ENCODE peak calls at places on chromosomes 13 and 19, in four cellular contexts. One of them, this sample, is unnamed.
A peak's percentile ranks its signal among the peaks of the same experiment; 100 is the strongest.

GRCh38 chr13:26221399-26221720 is 754 bp downstream of the RNF6 start:
- DNase-seq in H1: no peak
- DNase-seq in IMR-90: no peak
- DNase-seq in neuronal stem cell: no peak
- DNase-seq in this sample: no peak

GRCh38 chr13:109738298-109738746 is 48.1 kb downstream of the IRS2 start:
- DNase-seq in H1: no peak
- DNase-seq in IMR-90: no peak
- DNase-seq in neuronal stem cell: no peak
- DNase-seq in this sample: no peak

GRCh38 chr13:44489751-44490150 is 86.4 kb downstream of the TSC22D1 start:
- DNase-seq in H1: no peak
- DNase-seq in neuronal stem cell: no peak
- DNase-seq in IMR-90: no peak
- DNase-seq in this sample: no peak

GRCh38 chr19:10305139-10305806 is 4.3 kb downstream of the ZGLP1 start:
- DNase-seq in neuronal stem cell: no peak
- DNase-seq in IMR-90: peak; percentile 73
- DNase-seq in H1: no peak
- DNase-seq in this sample: no peak

GRCh38 chr19:33379151-33379829 is 5.8 kb downstream of the CEBPG start:
- DNase-seq in IMR-90: no peak
- DNase-seq in H1: no peak
- DNase-seq in neuronal stem cell: no peak
- DNase-seq in this sample: no peak

GRCh38 chr19:6491802-6492592 is 10.1 kb downstream of the TUBB4A start:
- DNase-seq in IMR-90: no peak
- DNase-seq in H1: no peak
- DNase-seq in neuronal stem cell: no peak
- DNase-seq in this sample: no peak

GRCh38 chr19:13398780-13399726 is 107.2 kb downstream of the CACNA1A start:
- DNase-seq in IMR-90: peak; percentile 93
- DNase-seq in neuronal stem cell: no peak
- DNase-seq in H1: no peak
- DNase-seq in this sample: no peak

GRCh38 chr13:33349996-33350826 is 64.7 kb upstream of the STARD13 start:
- DNase-seq in H1: no peak
- DNase-seq in neuronal stem cell: peak; percentile 8
- DNase-seq in IMR-90: peak; percentile 39
- DNase-seq in this sample: peak; percentile 32

GRCh38 chr19:50858896-50859295 is 4.2 kb downstream of the KLK3 start:
- DNase-seq in neuronal stem cell: no peak
- DNase-seq in H1: no peak
- DNase-seq in IMR-90: no peak
- DNase-seq in this sample: peak; percentile 82

GRCh38 chr13:95505265-95505664 is 47.3 kb upstream of the CLDN10 start:
- DNase-seq in H1: no peak
- DNase-seq in neuronal stem cell: no peak
- DNase-seq in IMR-90: no peak
- DNase-seq in this sample: peak; percentile 46

GRCh38 chr19:10353793-10354391 is 14.5 kb upstream of the ICAM3 start:
- DNase-seq in IMR-90: peak; percentile 17
- DNase-seq in H1: peak; percentile 91
- DNase-seq in neuronal stem cell: peak; percentile 92
- DNase-seq in this sample: peak; percentile 99

GRCh38 chr13:94494021-94494420 is 14.5 kb upstream of the DCT start:
- DNase-seq in neuronal stem cell: no peak
- DNase-seq in IMR-90: no peak
- DNase-seq in H1: no peak
- DNase-seq in this sample: no peak

GRCh38 chr13:50419896-50420295 is 404.7 kb downstream of the KCNRG start:
- DNase-seq in H1: no peak
- DNase-seq in neuronal stem cell: no peak
- DNase-seq in IMR-90: no peak
- DNase-seq in this sample: no peak

GRCh38 chr19:996051-996838 is 4.0 kb upstream of the GRIN3B start:
- DNase-seq in IMR-90: peak; percentile 53
- DNase-seq in neuronal stem cell: no peak
- DNase-seq in H1: no peak
- DNase-seq in this sample: no peak

GRCh38 chr19:33719366-33720154 is 77.1 kb upstream of the KCTD15 start:
- DNase-seq in IMR-90: no peak
- DNase-seq in H1: no peak
- DNase-seq in neuronal stem cell: no peak
- DNase-seq in this sample: no peak

GRCh38 chr13:74047925-74048324 is 86.3 kb downstream of the KLF12 start:
- DNase-seq in neuronal stem cell: no peak
- DNase-seq in H1: no peak
- DNase-seq in IMR-90: no peak
- DNase-seq in this sample: no peak

GRCh38 chr19:1019980-1020867 is 699 bp downstream of the TMEM259 start:
- DNase-seq in neuronal stem cell: no peak
- DNase-seq in H1: no peak
- DNase-seq in IMR-90: no peak
- DNase-seq in this sample: no peak

GRCh38 chr19:32875428-32875827 is 5.9 kb upstream of the SLC7A9 start:
- DNase-seq in IMR-90: no peak
- DNase-seq in neuronal stem cell: no peak
- DNase-seq in H1: no peak
- DNase-seq in this sample: no peak

GRCh38 chr19:1851581-1852293 is 3.5 kb upstream of the REXO1 start:
- DNase-seq in H1: no peak
- DNase-seq in neuronal stem cell: no peak
- DNase-seq in IMR-90: no peak
- DNase-seq in this sample: no peak

GRCh38 chr19:42323852-42324654 is 1.4 kb upstream of the MEGF8 start:
- DNase-seq in H1: no peak
- DNase-seq in neuronal stem cell: no peak
- DNase-seq in IMR-90: no peak
- DNase-seq in this sample: no peak

GRCh38 chr19:33465834-33466233 is 55.8 kb downstream of the PEPD start:
- DNase-seq in IMR-90: no peak
- DNase-seq in H1: no peak
- DNase-seq in neuronal stem cell: no peak
- DNase-seq in this sample: no peak

GRCh38 chr13:24127116-24127631 is 33.3 kb upstream of the SPATA13 start:
- DNase-seq in H1: no peak
- DNase-seq in IMR-90: peak; percentile 43
- DNase-seq in neuronal stem cell: no peak
- DNase-seq in this sample: no peak

GRCh38 chr13:99610702-99611289 is 109.5 kb downstream of the TM9SF2 start:
- DNase-seq in IMR-90: no peak
- DNase-seq in H1: no peak
- DNase-seq in neuronal stem cell: no peak
- DNase-seq in this sample: peak; percentile 31

DNA sequence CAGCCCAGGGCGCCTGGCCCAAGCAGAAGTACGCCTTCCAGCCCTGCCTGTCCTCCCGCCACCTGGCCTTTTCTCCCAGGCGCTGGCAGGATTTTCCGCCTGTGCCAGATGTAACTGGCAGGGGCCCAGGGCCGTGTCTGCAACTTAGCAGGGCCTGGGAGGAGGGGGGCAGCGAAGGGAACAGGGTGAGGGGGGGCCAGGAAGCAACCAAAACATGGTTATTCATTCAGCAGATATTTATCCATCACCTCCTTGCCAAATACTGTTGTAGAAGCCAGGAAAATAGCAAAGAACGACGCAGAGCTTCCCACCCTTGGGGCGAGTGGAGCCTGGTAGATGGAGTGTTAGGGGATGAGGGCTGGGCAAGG is 5.6 kb downstream of the TLE6 start:
- DNase-seq in H1: no peak
- DNase-seq in neuronal stem cell: no peak
- DNase-seq in IMR-90: peak; percentile 68
- DNase-seq in this sample: no peak
- H2BK15ac ChIP-seq in H1: peak overlapping the region; percentile 19
- H2BK15ac ChIP-seq in neuronal stem cell: peak overlapping the region; percentile 54
- H2BK15ac ChIP-seq in IMR-90: no peak overlapping the region
- H2BK15ac ChIP-seq in this sample: no peak overlapping the region

GRCh38 chr13:28001049-28001448 is 12.6 kb upstream of the URAD start:
- DNase-seq in neuronal stem cell: no peak
- DNase-seq in IMR-90: no peak
- DNase-seq in H1: no peak
- DNase-seq in this sample: no peak

GRCh38 chr13:28002886-28003698 is 14.6 kb upstream of the URAD start:
- DNase-seq in neuronal stem cell: no peak
- DNase-seq in IMR-90: peak; percentile 21
- DNase-seq in H1: no peak
- DNase-seq in this sample: no peak

GRCh38 chr13:27997904-27998522 is 9.5 kb upstream of the URAD start:
- DNase-seq in neuronal stem cell: no peak
- DNase-seq in IMR-90: peak; percentile 28
- DNase-seq in H1: no peak
- DNase-seq in this sample: peak; percentile 76

GRCh38 chr13:28000567-28000966 is 12.1 kb upstream of the URAD start:
- DNase-seq in IMR-90: no peak
- DNase-seq in H1: no peak
- DNase-seq in neuronal stem cell: no peak
- DNase-seq in this sample: peak; percentile 65

DNA sequence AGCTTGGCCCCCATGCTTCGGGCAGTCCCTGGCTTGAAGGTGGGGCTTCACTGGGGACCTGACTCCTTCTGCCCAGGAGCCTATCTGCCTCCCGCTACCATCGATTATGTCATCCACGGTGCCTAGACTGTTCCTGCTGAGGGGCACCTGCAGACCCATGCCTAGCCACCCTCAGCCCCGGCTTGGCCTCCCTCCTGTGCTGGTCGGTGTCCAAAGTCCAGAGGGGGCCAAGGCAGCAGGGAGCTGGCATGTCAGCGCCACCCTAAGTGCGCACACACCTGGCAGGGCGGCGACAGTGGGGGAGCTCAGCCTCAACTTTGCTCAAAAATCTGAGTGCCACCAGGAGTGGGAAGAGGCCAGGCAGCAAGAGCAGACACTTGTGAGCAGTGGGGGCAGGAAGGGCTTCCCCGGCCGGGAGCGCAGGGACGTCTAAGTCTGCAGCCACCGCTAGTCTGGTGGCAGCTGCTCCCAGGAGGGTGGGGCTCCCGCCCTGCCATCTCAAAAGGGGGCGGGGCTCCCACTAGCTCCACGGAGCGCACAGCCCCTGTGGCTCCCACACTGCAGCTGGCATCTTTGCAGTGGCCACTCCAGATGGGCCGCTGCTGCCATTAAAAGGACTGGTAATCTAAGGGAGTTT is 13.5 kb upstream of the URAD start:
- DNase-seq in H1: no peak
- DNase-seq in IMR-90: no peak
- DNase-seq in neuronal stem cell: no peak
- DNase-seq in this sample: no peak
- H2BK15ac ChIP-seq in H1: no peak overlapping the region
- H2BK15ac ChIP-seq in IMR-90: no peak overlapping the region
- H2BK15ac ChIP-seq in neuronal stem cell: no peak overlapping the region
- H2BK15ac ChIP-seq in this sample: no peak overlapping the region

GRCh38 chr19:46470376-46470775 is 987 bp downstream of the PNMA8A start:
- DNase-seq in IMR-90: no peak
- DNase-seq in H1: no peak
- DNase-seq in neuronal stem cell: no peak
- DNase-seq in this sample: no peak

GRCh38 chr19:46471116-46471733 is at the start of gene PNMA8A:
- DNase-seq in IMR-90: peak; percentile 57
- DNase-seq in neuronal stem cell: peak; percentile 94
- DNase-seq in H1: peak; percentile 74
- DNase-seq in this sample: peak; percentile 95

GRCh38 chr19:46474211-46474610 is 2.8 kb upstream of the PNMA8A start:
- DNase-seq in neuronal stem cell: no peak
- DNase-seq in H1: no peak
- DNase-seq in IMR-90: no peak
- DNase-seq in this sample: no peak

GRCh38 chr19:46472592-46472991 is 1.2 kb upstream of the PNMA8A start:
- DNase-seq in H1: no peak
- DNase-seq in IMR-90: no peak
- DNase-seq in neuronal stem cell: no peak
- DNase-seq in this sample: no peak

DNA sequence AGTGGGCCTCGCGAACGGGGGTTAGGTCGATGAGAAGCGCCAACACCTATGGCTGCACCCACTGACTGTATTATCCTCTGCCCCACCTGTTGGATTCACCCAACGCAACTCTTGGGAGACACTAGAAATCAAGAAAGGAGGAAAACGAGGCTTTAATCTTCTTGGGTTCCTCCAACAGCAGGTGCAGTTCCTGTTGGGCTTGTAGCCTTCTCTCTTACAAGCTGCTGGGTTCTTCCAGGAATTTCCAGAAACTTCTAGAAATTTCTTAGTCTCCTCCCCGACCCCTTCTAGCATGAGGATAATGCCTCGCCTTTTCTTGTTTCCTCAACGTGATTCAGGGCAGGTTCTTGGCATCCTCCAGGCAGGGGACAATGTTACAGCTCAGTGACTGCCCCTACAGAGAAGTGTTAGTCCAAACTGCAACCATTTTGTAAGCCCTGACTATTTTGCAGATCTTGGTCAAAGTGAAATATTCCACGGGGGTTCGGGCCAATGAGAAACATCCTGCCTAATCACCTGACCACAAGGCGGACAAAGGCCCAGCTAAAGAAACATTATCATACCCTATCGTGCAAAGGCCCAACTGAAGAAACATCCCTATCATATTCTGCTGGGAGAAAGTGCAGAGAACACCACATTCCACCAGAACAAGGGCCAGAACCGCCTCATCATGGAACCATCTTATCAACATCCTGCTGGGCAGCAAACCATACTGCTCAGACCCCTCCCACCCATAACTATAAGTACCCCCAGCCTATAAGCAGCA is 598 bp upstream of the PNMA8A start:
- DNase-seq in neuronal stem cell: no peak
- DNase-seq in H1: no peak
- DNase-seq in IMR-90: no peak
- DNase-seq in this sample: no peak
- H2BK15ac ChIP-seq in neuronal stem cell: no peak overlapping the region
- H2BK15ac ChIP-seq in H1: no peak overlapping the region
- H2BK15ac ChIP-seq in IMR-90: no peak overlapping the region
- H2BK15ac ChIP-seq in this sample: no peak overlapping the region

DNA sequence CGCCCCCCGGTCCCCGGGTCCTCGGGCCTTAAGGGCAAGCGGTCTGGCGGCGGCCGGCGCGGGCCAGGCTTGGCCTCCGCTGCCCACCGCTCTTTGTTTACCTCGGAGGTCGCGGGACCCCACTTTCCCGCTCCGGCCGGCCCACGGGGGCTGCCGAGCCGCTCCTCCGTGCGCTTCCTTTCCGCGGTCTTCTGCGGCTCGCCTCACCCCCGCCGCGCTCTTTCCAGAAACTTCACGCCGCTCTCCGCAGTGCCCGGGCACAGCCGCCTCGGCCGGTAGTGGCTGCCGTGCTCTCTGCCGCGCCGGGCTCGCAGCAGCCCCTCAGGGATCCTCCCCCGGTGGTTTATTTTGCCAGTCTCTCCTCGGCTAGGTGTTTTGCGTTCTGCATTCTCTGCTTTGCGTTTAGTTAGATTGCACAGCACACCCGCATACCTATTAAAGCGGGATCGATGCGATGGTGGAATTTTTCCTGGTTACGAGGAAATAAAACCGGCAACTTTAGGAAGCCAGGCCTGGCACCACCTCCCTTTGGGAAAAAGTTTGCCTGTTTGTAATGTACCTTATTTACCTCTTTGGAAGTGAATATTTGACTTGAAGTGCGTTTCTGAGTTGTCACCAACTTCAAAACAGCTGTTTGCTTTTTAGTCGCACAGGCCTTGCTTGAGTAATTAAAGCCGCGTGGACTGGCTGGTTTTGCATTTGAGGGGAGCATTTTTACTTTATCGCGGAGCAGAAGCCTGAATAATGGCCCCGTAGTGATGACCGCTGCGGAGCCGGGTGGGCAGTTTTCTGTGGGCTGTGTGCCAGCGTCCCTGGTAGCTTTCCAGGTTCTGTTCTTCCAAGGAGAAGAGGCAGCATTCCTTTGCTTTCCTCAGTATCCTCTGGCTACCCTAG is 787 bp downstream of the NAA16 start:
- DNase-seq in IMR-90: peak; percentile 43
- DNase-seq in neuronal stem cell: peak; percentile 17
- DNase-seq in H1: no peak
- DNase-seq in this sample: no peak
- H2BK15ac ChIP-seq in IMR-90: no peak overlapping the region
- H2BK15ac ChIP-seq in neuronal stem cell: peak overlapping the region; percentile 96
- H2BK15ac ChIP-seq in H1: no peak overlapping the region
- H2BK15ac ChIP-seq in this sample: no peak overlapping the region

This sample was measured in H9.